ENCODE peak calls at places on chromosomes 3 and 15, in nine cellular contexts. W is left ventricle myocardium inferior, S is ovary, B is Peyer's patch, R is H1, I is lower lobe of right lung, O is breast epithelium, J is testis, Q is neural progenitor cell. K is an unnamed sample.

GRCh38 chr3:11482024-11482423 is 161.7 kb downstream of the VGLL4 start:
- DNase-seq in I (no peak), B (peak), W (peak), Q (no peak), O (no peak), S (peak), J (peak), R (no peak), K (no peak)

GRCh38 chr15:49458145-49458544 is 35.1 kb downstream of the FGF7 start:
- DNase-seq in R (no peak), W (no peak), I (no peak), S (no peak), O (no peak), J (no peak), Q (no peak), B (no peak), K (no peak)

GRCh38 chr15:41971893-41972340 is 440 bp downstream of the EHD4 start:
- DNase-seq in W (peak), O (no peak), R (no peak), Q (peak), I (no peak), S (peak), B (no peak), J (no peak), K (peak)

GRCh38 chr15:63156708-63157065 is 590 bp downstream of the RPS27L start:
- DNase-seq in W (peak), B (peak), O (no peak), I (no peak), J (peak), S (peak), R (no peak), Q (peak), K (peak)

GRCh38 chr3:159077860-159078259 is 276.0 kb downstream of the MFSD1 start:
- DNase-seq in B (no peak), Q (no peak), I (no peak), W (no peak), O (no peak), J (no peak), S (no peak), R (no peak), K (no peak)

GRCh38 chr3:132641837-132642538 is 17.6 kb downstream of the ACAD11 start:
- DNase-seq in J (no peak), Q (peak), S (no peak), W (no peak), O (no peak), R (no peak), B (no peak), I (no peak), K (no peak)

GRCh38 chr3:110248666-110249065 is 823.0 kb upstream of the NECTIN3 start:
- DNase-seq in I (no peak), W (no peak), S (no peak), B (no peak), Q (no peak), O (no peak), J (no peak), R (no peak), K (no peak)

GRCh38 chr3:184740509-184741258 is 28.8 kb upstream of the MAGEF1 start:
- DNase-seq in Q (no peak), W (no peak), S (no peak), B (peak), I (no peak), O (peak), R (no peak), J (no peak), K (no peak)

GRCh38 chr3:100954990-100955389 is 38.2 kb downstream of the ABI3BP start:
- DNase-seq in B (no peak), Q (no peak), O (no peak), W (peak), I (no peak), S (peak), R (no peak), J (peak), K (no peak)

GRCh38 chr15:31025996-31026395 is 34.6 kb upstream of the MTMR10 start:
- DNase-seq in B (no peak), O (no peak), I (no peak), W (no peak), R (no peak), S (no peak), J (peak), Q (no peak), K (no peak)

GRCh38 chr3:11556851-11557644 is 86.7 kb downstream of the VGLL4 start:
- DNase-seq in Q (no peak), S (peak), O (peak), R (no peak), I (peak), B (no peak), W (peak), J (peak), K (no peak)

GRCh38 chr15:87021771-87022170 is 942.1 kb downstream of the AGBL1 start:
- DNase-seq in W (no peak), I (no peak), B (no peak), Q (no peak), R (no peak), J (no peak), O (no peak), S (no peak), K (no peak)

GRCh38 chr3:17047162-17047561 is 162.4 kb downstream of the PLCL2 start:
- DNase-seq in W (no peak), R (no peak), J (no peak), S (no peak), B (no peak), Q (peak), O (no peak), I (no peak), K (no peak)

GRCh38 chr3:61154788-61155187 is 96.5 kb downstream of the FHIT start:
- DNase-seq in J (peak), S (no peak), Q (no peak), I (no peak), W (no peak), R (no peak), B (no peak), O (no peak), K (no peak)

GRCh38 chr3:64685800-64686445 is 1.9 kb downstream of the ADAMTS9 start:
- DNase-seq in I (peak), S (peak), Q (peak), R (no peak), J (peak), O (peak), W (peak), B (peak), K (peak)

GRCh38 chr3:9301091-9301490 is 51.6 kb upstream of the SRGAP3 start:
- DNase-seq in S (no peak), W (no peak), I (no peak), J (no peak), Q (no peak), R (no peak), O (no peak), B (no peak), K (no peak)

GRCh38 chr3:64023861-64024223 is 548 bp upstream of the PSMD6 start:
- DNase-seq in O (no peak), W (no peak), J (no peak), I (no peak), R (no peak), S (no peak), Q (no peak), B (no peak), K (no peak)

GRCh38 chr3:32500880-32501784 is 1.5 kb downstream of the CMTM6 start:
- DNase-seq in B (no peak), R (no peak), J (no peak), O (no peak), W (no peak), Q (no peak), S (no peak), I (peak), K (peak)

GRCh38 chr15:57421110-57421509 is 44.8 kb downstream of the CGNL1 start:
- DNase-seq in W (no peak), Q (no peak), I (no peak), O (no peak), S (no peak), R (no peak), J (no peak), B (no peak), K (no peak)

GRCh38 chr3:48194446-48195071 is 6.3 kb upstream of the CDC25A start:
- DNase-seq in I (peak), O (no peak), R (peak), B (peak), J (peak), S (peak), W (peak), Q (peak), K (peak)

GRCh38 chr3:194879126-194879887 is 193.6 kb downstream of the FAM43A start:
- DNase-seq in Q (no peak), W (no peak), S (no peak), B (no peak), J (no peak), I (peak), O (no peak), R (no peak), K (no peak)

GRCh38 chr15:36498922-36499321 is 80.5 kb upstream of the CDIN1 start:
- DNase-seq in J (no peak), R (no peak), O (no peak), I (no peak), S (no peak), W (no peak), Q (no peak), B (no peak), K (no peak)

GRCh38 chr15:67242665-67243064 is 11.8 kb downstream of the AAGAB start:
- DNase-seq in J (no peak), I (no peak), R (no peak), W (no peak), S (no peak), Q (no peak), B (no peak), O (no peak), K (no peak)

GRCh38 chr15:70605606-70606410 is 157.6 kb downstream of the UACA start:
- DNase-seq in J (peak), R (no peak), W (peak), B (no peak), O (no peak), I (no peak), Q (peak), S (peak), K (peak)

GRCh38 chr3:186915808-186916796 is 14.2 kb upstream of the ST6GAL1 start:
- DNase-seq in I (no peak), B (no peak), O (no peak), R (no peak), J (no peak), S (no peak), Q (no peak), W (no peak), K (no peak)

GRCh38 chr3:191499307-191500125 is 38.6 kb downstream of the PYDC2 start:
- DNase-seq in B (no peak), I (no peak), W (peak), O (peak), J (peak), R (no peak), S (peak), Q (peak), K (peak)

GRCh38 chr3:140292154-140292553 is 357.2 kb downstream of the CLSTN2 start:
- DNase-seq in R (no peak), W (no peak), O (no peak), B (no peak), I (no peak), Q (no peak), J (no peak), S (no peak), K (no peak)

GRCh38 chr3:122975163-122975923 is 52.2 kb downstream of the SEMA5B start:
- DNase-seq in W (no peak), S (peak), R (no peak), B (no peak), Q (peak), J (peak), I (no peak), O (peak), K (no peak)

GRCh38 chr3:108489776-108490175 is 20.6 kb downstream of the MYH15 start:
- DNase-seq in I (no peak), W (no peak), J (peak), S (peak), Q (peak), O (no peak), B (peak), R (no peak), K (no peak)

GRCh38 chr15:36026627-36027026 is 480.7 kb upstream of the DPH6 start:
- DNase-seq in Q (no peak), I (no peak), B (no peak), S (no peak), R (no peak), W (no peak), J (no peak), O (no peak), K (no peak)

GRCh38 chr15:73683624-73684536 is at the start of gene CD276:
- DNase-seq in Q (peak), W (peak), O (peak), J (peak), R (no peak), S (peak), B (peak), I (peak), K (peak)

GRCh38 chr3:193701896-193702644 is 109.1 kb downstream of the OPA1 start:
- DNase-seq in Q (peak), W (no peak), R (no peak), I (no peak), B (no peak), S (no peak), J (no peak), O (no peak), K (no peak)

GRCh38 chr3:16187213-16187790 is 12.8 kb downstream of the GALNT15 start:
- DNase-seq in Q (no peak), I (no peak), S (no peak), W (no peak), J (no peak), O (no peak), B (no peak), R (no peak), K (no peak)

GRCh38 chr3:102233881-102234280 is 200.9 kb upstream of the ZPLD1 start:
- DNase-seq in S (no peak), Q (no peak), B (no peak), O (no peak), R (no peak), I (no peak), W (no peak), J (no peak), K (no peak)

GRCh38 chr3:54857343-54857742 is 70.5 kb downstream of the LRTM1 start:
- DNase-seq in W (no peak), R (no peak), B (no peak), S (no peak), Q (no peak), I (no peak), O (no peak), J (no peak), K (no peak)

GRCh38 chr15:48680841-48681240 is 35.3 kb upstream of the FBN1 start:
- DNase-seq in R (no peak), B (no peak), J (no peak), I (no peak), W (no peak), S (no peak), Q (no peak), O (no peak), K (no peak)

GRCh38 chr3:43759297-43759782 is 68.6 kb downstream of the ABHD5 start:
- DNase-seq in O (no peak), J (no peak), B (no peak), W (peak), I (no peak), Q (no peak), S (no peak), R (peak), K (no peak)

GRCh38 chr3:184168363-184169120 is 6.1 kb upstream of the AP2M1 start:
- DNase-seq in Q (no peak), W (no peak), J (no peak), R (no peak), B (no peak), I (no peak), S (no peak), O (no peak), K (no peak)

DNA sequence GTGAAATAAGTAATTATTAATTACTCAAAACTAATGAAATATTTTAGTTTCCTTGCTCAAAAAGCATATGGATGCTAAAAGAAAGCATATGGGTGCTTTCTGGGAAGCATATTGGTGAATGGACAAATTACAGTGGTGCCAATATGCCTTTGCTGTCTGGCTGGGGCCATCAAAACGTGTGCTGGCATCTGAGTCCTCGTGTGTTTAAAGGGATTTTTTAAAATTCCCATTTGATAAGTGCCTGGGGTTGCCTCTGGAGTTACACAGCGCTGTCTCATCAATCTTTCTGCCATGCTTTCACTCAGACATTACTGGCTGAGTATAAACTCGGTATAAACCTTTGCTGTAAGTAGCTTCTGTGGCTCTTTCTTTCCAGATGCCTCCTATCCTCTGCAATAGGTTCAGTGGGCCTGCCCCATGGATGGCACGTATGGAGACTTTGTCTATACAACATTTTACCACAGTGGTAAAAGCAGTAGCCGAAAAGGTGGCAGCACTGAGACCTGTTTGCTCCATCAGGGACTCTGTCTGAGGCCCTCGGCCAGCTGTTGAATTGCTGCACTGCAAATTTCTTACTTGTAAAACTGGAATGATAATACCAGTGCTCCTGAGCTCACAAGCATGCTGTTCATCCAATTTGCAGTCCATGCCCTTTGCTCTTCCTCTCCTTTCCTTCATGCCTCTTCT is 195.5 kb downstream of the LPP start:
- DNase-seq in B (no peak), Q (peak), R (no peak), J (no peak), S (peak), I (no peak), W (peak), O (no peak), K (no peak)
- TF ChIP-seq CTCF in B (no peak), Q (peak), R (no peak), J (no peak), S (no peak), I (no peak), W (no peak), O (no peak), K (no peak)

DNA sequence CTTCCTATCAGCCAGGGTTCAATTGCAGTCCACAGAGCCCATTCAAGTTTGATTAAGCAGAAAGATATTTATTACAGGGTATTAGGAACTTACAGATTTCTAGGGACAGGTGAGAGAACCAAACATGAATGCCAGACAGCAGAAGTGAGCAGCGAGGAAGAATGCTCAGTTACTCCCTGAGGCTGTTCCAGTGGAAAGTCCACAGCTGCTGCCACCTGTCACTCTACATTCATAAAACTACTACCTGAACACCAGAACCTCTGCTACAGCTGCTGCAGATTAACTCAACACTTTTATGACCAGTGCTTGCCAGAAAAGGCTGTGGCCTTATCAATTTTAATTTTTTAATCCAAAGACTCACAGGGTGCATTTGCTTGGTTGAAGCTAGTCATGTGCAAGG is 325.4 kb upstream of the ONECUT1 start:
- DNase-seq in S (no peak), W (no peak), O (no peak), B (peak), I (no peak), R (no peak), Q (no peak), J (no peak), K (no peak)
- H3K27ac ChIP-seq in S (no peak), W (no peak), O (no peak), B (peak), I (no peak), R (no peak), Q (no peak), J (no peak), K (no peak)

GRCh38 chr3:176208915-176209314 is 988.4 kb downstream of the TBL1XR1 start:
- DNase-seq in O (no peak), B (no peak), J (no peak), I (no peak), S (no peak), Q (no peak), R (no peak), W (no peak), K (no peak)
- TF ChIP-seq CTCF in O (no peak), B (no peak), J (no peak), I (no peak), S (no peak), Q (no peak), R (no peak), W (no peak), K (no peak)

GRCh38 chr3:115217678-115218451 is 70.8 kb upstream of the ZBTB20 start:
- DNase-seq in R (peak), S (peak), I (no peak), Q (peak), B (peak), W (no peak), O (no peak), J (peak), K (no peak)
- H3K27ac ChIP-seq in R (no peak), S (no peak), I (no peak), Q (no peak), B (no peak), W (no peak), O (no peak), J (no peak), K (no peak)

DNA sequence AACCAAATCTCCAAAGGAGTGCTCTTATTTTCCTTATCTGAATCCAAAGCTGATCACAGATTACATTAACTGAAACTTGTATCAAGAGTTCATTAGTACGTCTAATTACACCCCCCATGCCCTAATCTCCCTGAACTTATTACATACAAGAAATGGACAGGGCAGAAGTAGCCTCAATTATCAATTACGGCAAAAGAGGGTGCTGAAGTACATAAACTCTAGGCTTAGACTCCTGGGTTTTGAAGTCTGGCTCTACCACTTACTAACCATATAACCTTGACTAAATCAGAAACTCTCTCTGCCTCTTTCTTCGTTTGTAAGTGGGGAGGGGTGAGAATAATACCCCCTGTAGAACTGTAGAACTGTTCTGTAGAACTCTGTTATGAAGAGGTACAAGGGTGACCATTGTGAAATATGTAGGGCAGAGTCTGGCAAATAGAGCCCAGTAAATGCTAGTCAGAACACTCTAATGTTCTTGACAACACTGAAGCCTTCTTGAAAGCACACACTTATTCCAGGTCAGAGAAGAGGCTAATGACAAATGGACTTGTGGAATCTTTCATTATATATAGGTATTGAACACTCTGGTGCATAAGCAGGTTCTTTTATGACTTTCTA is 19.6 kb upstream of the OR5K4 start:
- DNase-seq in I (no peak), O (no peak), B (no peak), S (no peak), Q (no peak), R (no peak), W (no peak), J (no peak), K (no peak)
- TF ChIP-seq CTCF in I (peak), O (no peak), B (peak), S (no peak), Q (no peak), R (no peak), W (no peak), J (no peak), K (peak)

DNA sequence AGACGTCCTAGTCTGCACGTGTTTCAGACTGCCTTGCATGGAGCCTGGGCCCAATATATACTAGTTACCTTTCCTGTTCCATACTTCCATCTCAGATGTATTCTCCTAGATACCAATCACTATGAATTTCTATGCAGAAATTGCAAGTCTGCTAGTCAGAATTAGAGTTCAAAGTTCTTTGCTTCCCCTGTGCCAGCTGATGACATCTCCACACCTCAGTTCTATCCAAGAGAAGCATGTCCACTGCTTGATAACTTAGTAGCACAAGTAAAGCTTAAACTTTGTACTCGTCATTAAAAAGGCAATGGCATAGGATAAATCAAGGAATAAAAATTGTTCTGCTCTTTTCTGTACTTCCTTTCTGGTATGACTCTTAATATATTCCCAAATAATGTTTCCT is 133.6 kb upstream of the PLXND1 start:
- DNase-seq in S (no peak), J (no peak), B (no peak), R (no peak), Q (no peak), W (no peak), I (no peak), O (no peak), K (no peak)
- H3K27ac ChIP-seq in S (no peak), J (no peak), B (no peak), R (no peak), Q (no peak), W (no peak), I (no peak), O (no peak), K (peak)